ENCODE peak calls at places on chromosomes 5 and 9, in eight cellular contexts. One of them, this sample, is unnamed.

GRCh38 chr5:177447066-177447610 is 524 bp downstream of the PRR7 start:
- DNase-seq in cardiac muscle cell: peak; percentile 71
- DNase-seq in posterior cingulate gyrus: peak; percentile 79
- DNase-seq in kidney glomerular epithelial cell: no peak
- DNase-seq in transverse colon: peak; percentile 65
- DNase-seq in GM20000: peak; percentile 89
- DNase-seq in right cardiac atrium: peak; percentile 52
- DNase-seq in NCI-H460: peak; percentile 47
- DNase-seq in this sample: no peak

GRCh38 chr5:142981886-142982820 is 212.0 kb downstream of the ARHGAP26 start:
- DNase-seq in cardiac muscle cell: peak; percentile 11
- DNase-seq in posterior cingulate gyrus: peak; percentile 80
- DNase-seq in kidney glomerular epithelial cell: peak; percentile 83
- DNase-seq in transverse colon: peak; percentile 80
- DNase-seq in GM20000: no peak
- DNase-seq in right cardiac atrium: peak; percentile 77
- DNase-seq in NCI-H460: no peak
- DNase-seq in this sample: peak; percentile 50

GRCh38 chr9:93076101-93076791 is 17.7 kb downstream of the SUSD3 start:
- DNase-seq in cardiac muscle cell: no peak
- DNase-seq in posterior cingulate gyrus: no peak
- DNase-seq in kidney glomerular epithelial cell: no peak
- DNase-seq in transverse colon: no peak
- DNase-seq in GM20000: no peak
- DNase-seq in right cardiac atrium: no peak
- DNase-seq in NCI-H460: no peak
- DNase-seq in this sample: no peak

GRCh38 chr5:172760136-172760535 is 10.9 kb downstream of the DUSP1 start:
- DNase-seq in cardiac muscle cell: no peak
- DNase-seq in posterior cingulate gyrus: no peak
- DNase-seq in kidney glomerular epithelial cell: no peak
- DNase-seq in transverse colon: no peak
- DNase-seq in GM20000: no peak
- DNase-seq in right cardiac atrium: no peak
- DNase-seq in NCI-H460: no peak
- DNase-seq in this sample: no peak

GRCh38 chr9:21558627-21559401 is 76.7 kb upstream of the IFNE start:
- DNase-seq in cardiac muscle cell: no peak
- DNase-seq in posterior cingulate gyrus: peak; percentile 7
- DNase-seq in kidney glomerular epithelial cell: peak; percentile 66
- DNase-seq in transverse colon: no peak
- DNase-seq in GM20000: peak; percentile 25
- DNase-seq in right cardiac atrium: no peak
- DNase-seq in NCI-H460: no peak
- DNase-seq in this sample: no peak

GRCh38 chr5:73204302-73204701 is 31.3 kb downstream of the TMEM174 start:
- DNase-seq in cardiac muscle cell: no peak
- DNase-seq in posterior cingulate gyrus: no peak
- DNase-seq in kidney glomerular epithelial cell: no peak
- DNase-seq in transverse colon: no peak
- DNase-seq in GM20000: no peak
- DNase-seq in right cardiac atrium: no peak
- DNase-seq in NCI-H460: no peak
- DNase-seq in this sample: no peak

GRCh38 chr5:42984307-42984706 is 55.8 kb downstream of the ANXA2R start:
- DNase-seq in cardiac muscle cell: no peak
- DNase-seq in posterior cingulate gyrus: no peak
- DNase-seq in kidney glomerular epithelial cell: no peak
- DNase-seq in transverse colon: no peak
- DNase-seq in GM20000: no peak
- DNase-seq in right cardiac atrium: no peak
- DNase-seq in NCI-H460: no peak
- DNase-seq in this sample: no peak

GRCh38 chr9:110180713-110181434 is 27.1 kb downstream of the C9orf152 start:
- DNase-seq in cardiac muscle cell: no peak
- DNase-seq in posterior cingulate gyrus: no peak
- DNase-seq in kidney glomerular epithelial cell: no peak
- DNase-seq in transverse colon: no peak
- DNase-seq in GM20000: no peak
- DNase-seq in right cardiac atrium: peak; percentile 40
- DNase-seq in NCI-H460: no peak
- DNase-seq in this sample: peak; percentile 13

GRCh38 chr5:90477816-90478215 is 3.2 kb downstream of the POLR3G start:
- DNase-seq in cardiac muscle cell: no peak
- DNase-seq in posterior cingulate gyrus: no peak
- DNase-seq in kidney glomerular epithelial cell: no peak
- DNase-seq in transverse colon: no peak
- DNase-seq in GM20000: no peak
- DNase-seq in right cardiac atrium: no peak
- DNase-seq in NCI-H460: no peak
- DNase-seq in this sample: no peak

GRCh38 chr9:129343697-129344375 is 165.8 kb upstream of the IER5L start:
- DNase-seq in cardiac muscle cell: no peak
- DNase-seq in posterior cingulate gyrus: peak; percentile 42
- DNase-seq in kidney glomerular epithelial cell: no peak
- DNase-seq in transverse colon: peak; percentile 52
- DNase-seq in GM20000: no peak
- DNase-seq in right cardiac atrium: peak; percentile 84
- DNase-seq in NCI-H460: no peak
- DNase-seq in this sample: no peak

GRCh38 chr9:18861599-18862546 is 171.1 kb downstream of the SAXO1 start:
- DNase-seq in cardiac muscle cell: peak; percentile 27
- DNase-seq in posterior cingulate gyrus: peak; percentile 8
- DNase-seq in kidney glomerular epithelial cell: peak; percentile 1
- DNase-seq in transverse colon: no peak
- DNase-seq in GM20000: no peak
- DNase-seq in right cardiac atrium: peak; percentile 49
- DNase-seq in NCI-H460: no peak
- DNase-seq in this sample: no peak

GRCh38 chr5:170283296-170283695 is 14.3 kb downstream of the LCP2 start:
- DNase-seq in cardiac muscle cell: no peak
- DNase-seq in posterior cingulate gyrus: no peak
- DNase-seq in kidney glomerular epithelial cell: no peak
- DNase-seq in transverse colon: no peak
- DNase-seq in GM20000: no peak
- DNase-seq in right cardiac atrium: no peak
- DNase-seq in NCI-H460: no peak
- DNase-seq in this sample: no peak

GRCh38 chr5:55176176-55176818 is 3.3 kb upstream of the CDC20B start:
- DNase-seq in cardiac muscle cell: peak; percentile 82
- DNase-seq in posterior cingulate gyrus: no peak
- DNase-seq in kidney glomerular epithelial cell: no peak
- DNase-seq in transverse colon: peak; percentile 83
- DNase-seq in GM20000: peak; percentile 27
- DNase-seq in right cardiac atrium: peak; percentile 36
- DNase-seq in NCI-H460: peak; percentile 75
- DNase-seq in this sample: no peak

GRCh38 chr9:34633851-34634550 is 3.6 kb downstream of the SIGMAR1 start:
- DNase-seq in cardiac muscle cell: peak; percentile 73
- DNase-seq in posterior cingulate gyrus: peak; percentile 61
- DNase-seq in kidney glomerular epithelial cell: peak; percentile 80
- DNase-seq in transverse colon: peak; percentile 66
- DNase-seq in GM20000: peak; percentile 85
- DNase-seq in right cardiac atrium: peak; percentile 60
- DNase-seq in NCI-H460: peak; percentile 59
- DNase-seq in this sample: no peak

GRCh38 chr5:134492568-134492967 is 32.9 kb upstream of the JADE2 start:
- DNase-seq in cardiac muscle cell: no peak
- DNase-seq in posterior cingulate gyrus: no peak
- DNase-seq in kidney glomerular epithelial cell: no peak
- DNase-seq in transverse colon: no peak
- DNase-seq in GM20000: no peak
- DNase-seq in right cardiac atrium: no peak
- DNase-seq in NCI-H460: no peak
- DNase-seq in this sample: no peak

GRCh38 chr9:14006586-14007198 is 307.2 kb downstream of the NFIB start:
- DNase-seq in cardiac muscle cell: no peak
- DNase-seq in posterior cingulate gyrus: no peak
- DNase-seq in kidney glomerular epithelial cell: no peak
- DNase-seq in transverse colon: no peak
- DNase-seq in GM20000: no peak
- DNase-seq in right cardiac atrium: no peak
- DNase-seq in NCI-H460: no peak
- DNase-seq in this sample: no peak

GRCh38 chr5:10030219-10030831 is 219.4 kb downstream of the ATPSCKMT start:
- DNase-seq in cardiac muscle cell: peak; percentile 39
- DNase-seq in posterior cingulate gyrus: no peak
- DNase-seq in kidney glomerular epithelial cell: peak; percentile 41
- DNase-seq in transverse colon: peak; percentile 18
- DNase-seq in GM20000: no peak
- DNase-seq in right cardiac atrium: no peak
- DNase-seq in NCI-H460: no peak
- DNase-seq in this sample: no peak

GRCh38 chr5:178208540-178209227 is 4.4 kb downstream of the HNRNPAB start:
- DNase-seq in cardiac muscle cell: no peak
- DNase-seq in posterior cingulate gyrus: no peak
- DNase-seq in kidney glomerular epithelial cell: no peak
- DNase-seq in transverse colon: no peak
- DNase-seq in GM20000: no peak
- DNase-seq in right cardiac atrium: no peak
- DNase-seq in NCI-H460: no peak
- DNase-seq in this sample: no peak

GRCh38 chr9:31908158-31908890 is 476.1 kb upstream of the ACO1 start:
- DNase-seq in cardiac muscle cell: no peak
- DNase-seq in posterior cingulate gyrus: no peak
- DNase-seq in kidney glomerular epithelial cell: no peak
- DNase-seq in transverse colon: no peak
- DNase-seq in GM20000: no peak
- DNase-seq in right cardiac atrium: no peak
- DNase-seq in NCI-H460: no peak
- DNase-seq in this sample: peak; percentile 69

GRCh38 chr9:17342696-17343095 is 207.9 kb downstream of the CNTLN start:
- DNase-seq in cardiac muscle cell: peak; percentile 55
- DNase-seq in posterior cingulate gyrus: no peak
- DNase-seq in kidney glomerular epithelial cell: no peak
- DNase-seq in transverse colon: no peak
- DNase-seq in GM20000: no peak
- DNase-seq in right cardiac atrium: no peak
- DNase-seq in NCI-H460: no peak
- DNase-seq in this sample: peak; percentile 73

GRCh38 chr5:139105621-139106071 is 92.5 kb downstream of the SIL1 start:
- DNase-seq in cardiac muscle cell: peak; percentile 39
- DNase-seq in posterior cingulate gyrus: peak; percentile 60
- DNase-seq in kidney glomerular epithelial cell: no peak
- DNase-seq in transverse colon: no peak
- DNase-seq in GM20000: no peak
- DNase-seq in right cardiac atrium: no peak
- DNase-seq in NCI-H460: no peak
- DNase-seq in this sample: no peak

This sample was measured in retinal pigment epithelial cell.